ENCODE peak calls at places on chromosome 22, in four cellular contexts. O, D, B and V are unnamed samples. For H3K4me1, the result is how much of the 10 kb centered on the place peaks cover.

GRCh38 chr22:24169439-24170058 is 11.7 kb upstream of the SUSD2 start:
- DNase-seq in B (no peak), O (peak), D (no peak), V (no peak)

GRCh38 chr22:26756675-26757293 is 99.4 kb downstream of the MIAT start:
- DNase-seq in O (peak), D (peak), B (peak), V (peak)

GRCh38 chr22:23179381-23180294 is 671 bp upstream of the BCR start:
- DNase-seq in B (peak), O (no peak), D (peak), V (no peak)

GRCh38 chr22:23177197-23177596 is 3.1 kb upstream of the BCR start:
- DNase-seq in D (no peak), O (no peak), B (no peak), V (no peak)

GRCh38 chr22:44567846-44568493 is 69.9 kb upstream of the RTL6 start:
- DNase-seq in D (peak), O (peak), B (no peak), V (peak)

GRCh38 chr22:49748514-49748913 is 79.2 kb downstream of the BRD1 start:
- DNase-seq in B (no peak), D (no peak), O (peak), V (no peak)

GRCh38 chr22:19422440-19423301 is 8.9 kb downstream of the HIRA start:
- DNase-seq in D (peak), O (no peak), B (no peak), V (no peak)

GRCh38 chr22:42321908-42322561 is 51.6 kb upstream of the TCF20 start:
- DNase-seq in B (peak), D (peak), O (no peak), V (peak)

GRCh38 chr22:22201185-22201924 is 43.2 kb upstream of the VPREB1 start:
- DNase-seq in O (peak), D (no peak), B (peak), V (peak)

GRCh38 chr22:30397656-30398635 is 1.1 kb downstream of the SEC14L2 start:
- DNase-seq in O (no peak), B (peak), D (no peak), V (no peak)

DNA sequence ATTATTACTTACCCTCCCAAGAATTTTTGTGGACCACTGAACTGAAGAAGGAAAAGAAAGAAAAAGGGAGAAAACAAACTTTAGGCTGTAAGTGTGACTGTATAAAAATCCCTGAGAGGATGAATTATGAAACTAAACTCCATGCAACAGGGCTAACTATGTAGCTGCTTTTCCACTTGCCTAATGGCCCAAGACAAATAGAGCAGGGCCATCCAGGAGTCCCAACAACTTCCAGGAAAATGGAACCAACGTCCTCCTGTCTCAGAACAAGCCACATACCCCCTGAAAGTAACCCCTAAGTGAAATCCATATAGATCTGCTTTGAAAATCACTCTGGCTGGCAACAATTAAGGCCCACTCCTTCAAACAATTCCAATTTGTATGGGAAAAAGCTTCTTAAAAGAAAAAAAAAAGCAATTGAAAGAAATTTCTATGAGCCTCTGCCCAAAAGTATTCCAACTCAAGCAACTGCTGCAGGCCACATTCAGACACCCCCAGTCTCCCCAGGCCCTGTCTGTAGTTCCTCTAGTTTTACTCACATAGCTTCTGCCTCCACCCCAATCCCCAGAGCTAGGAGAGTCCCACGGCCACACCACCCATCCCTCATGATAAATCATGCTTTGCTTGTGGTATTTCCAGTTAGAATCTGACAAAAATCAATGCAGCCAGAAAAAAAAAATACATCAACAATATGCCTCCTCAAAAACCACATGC is 12.7 kb downstream of the RBFOX2 start:
- DNase-seq in O (no peak), B (no peak), D (no peak), V (no peak)
- H3K4me1 ChIP-seq in O (under half), B (under half), D (under half), V (half or more)

DNA sequence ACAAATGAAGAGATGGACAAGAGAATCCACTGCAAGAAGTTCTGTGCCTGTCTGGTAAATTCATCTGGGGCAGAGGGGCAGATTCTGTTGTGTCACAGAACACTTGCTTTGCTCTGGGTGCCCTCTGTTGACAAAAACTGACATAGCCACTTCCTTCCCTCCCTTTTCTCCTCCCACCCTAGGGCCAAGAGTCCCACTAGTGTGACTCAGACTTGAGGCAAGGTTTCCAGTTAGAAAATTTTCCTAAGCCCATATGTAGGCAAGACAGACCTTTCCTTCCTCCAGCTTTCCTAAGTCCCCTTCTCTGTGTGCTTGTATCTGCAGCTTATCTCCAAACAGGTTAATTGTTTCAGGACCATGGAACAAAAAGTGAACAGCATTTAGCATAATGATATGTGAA is 106.8 kb downstream of the RBFOX2 start:
- DNase-seq in O (no peak), B (peak), D (peak), V (peak)
- TF ChIP-seq CTCF in O (peak), B (peak), D (peak), V (peak)

DNA sequence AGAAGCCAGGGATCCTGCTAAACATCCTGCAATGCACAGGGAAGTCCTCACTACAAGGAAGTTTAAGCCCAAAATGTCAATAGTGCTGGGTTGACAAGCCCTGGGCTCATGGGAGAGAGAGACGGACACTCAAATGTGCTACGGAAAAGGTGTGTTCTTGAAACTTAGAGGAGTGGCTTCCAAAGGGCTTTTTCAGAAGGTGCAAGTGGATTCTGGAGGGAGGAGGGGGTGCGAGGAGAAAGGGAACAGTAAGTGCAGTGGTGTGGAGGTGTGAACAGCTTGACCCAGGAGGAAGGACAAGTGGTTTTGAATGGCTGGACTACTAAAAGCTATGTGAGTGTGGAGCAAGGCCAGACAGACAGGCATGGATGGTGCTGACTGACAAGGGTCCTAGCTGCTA is 50.4 kb upstream of the CECR2 start:
- DNase-seq in B (no peak), D (no peak), O (no peak), V (no peak)
- H3K4me3 ChIP-seq in B (no peak), D (no peak), O (no peak), V (no peak)

GRCh38 chr22:39475337-39475736 is 18.5 kb downstream of the MGAT3 start:
- DNase-seq in B (no peak), D (no peak), O (no peak), V (peak)
- H3K4me1 ChIP-seq in B (under half), D (under half), O (under half), V (under half)

GRCh38 chr22:32413715-32414114 is 1.7 kb upstream of the RTCB start:
- DNase-seq in D (peak), B (no peak), O (no peak), V (no peak)
- TF ChIP-seq CTCF in D (peak), B (peak), O (no peak), V (peak)

GRCh38 chr22:37417737-37418348 is 9.4 kb downstream of the ELFN2 start:
- DNase-seq in O (no peak), B (no peak), D (no peak), V (no peak)

GRCh38 chr22:37419916-37420655 is 7.2 kb downstream of the ELFN2 start:
- DNase-seq in B (peak), D (peak), O (peak), V (no peak)

GRCh38 chr22:37420656-37421467 is 6.4 kb downstream of the ELFN2 start:
- DNase-seq in D (peak), O (no peak), B (no peak), V (no peak)

GRCh38 chr22:37418627-37419369 is 8.5 kb downstream of the ELFN2 start:
- DNase-seq in O (no peak), D (no peak), B (peak), V (no peak)

DNA sequence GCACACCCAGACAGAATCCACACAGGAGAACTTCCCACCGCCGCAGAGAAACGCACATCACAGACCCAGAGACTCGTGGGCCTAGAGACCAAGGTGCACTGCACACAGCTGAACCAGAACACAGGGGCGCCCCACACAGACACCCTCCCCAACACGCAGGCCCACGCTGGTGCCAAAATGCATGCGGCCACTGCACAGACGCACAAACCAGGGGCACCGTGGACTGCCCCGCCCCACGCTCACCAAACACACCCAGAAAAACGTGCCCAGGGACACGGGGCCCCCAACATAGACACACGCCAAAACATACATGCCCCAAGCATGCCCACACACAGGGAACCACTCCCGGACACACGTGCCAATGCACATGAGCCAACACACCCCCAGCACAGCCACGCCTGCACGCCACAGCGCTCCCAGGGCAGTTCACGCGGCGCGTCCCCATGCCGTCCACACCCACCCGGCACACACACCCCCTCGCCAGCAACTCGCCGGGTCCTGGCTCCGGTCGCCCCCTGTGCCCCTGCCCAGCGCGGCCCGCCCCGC is 7.8 kb downstream of the ELFN2 start:
- DNase-seq in D (no peak), O (no peak), B (no peak), V (no peak)
- H3K4me3 ChIP-seq in D (peak), O (peak), B (peak), V (no peak)

GRCh38 chr22:35912668-35913067 is 116.0 kb downstream of the RBFOX2 start:
- DNase-seq in O (no peak), B (no peak), D (no peak), V (no peak)
- H3K4me1 ChIP-seq in O (under half), B (half or more), D (under half), V (under half)